ENCODE peak calls at places on chromosomes 5 and 9, in five cellular contexts. D is Calu3, Z is progenitor cell of endocrine pancreas, I is heart right ventricle, T is AG10803. S is an unnamed sample.

GRCh38 chr9:12640021-12640587 is 53.1 kb upstream of the TYRP1 start:
- DNase-seq in D (no peak), Z (no peak), I (no peak), T (peak), S (no peak)

GRCh38 chr9:76490249-76490990 is 31.4 kb downstream of the GCNT1 start:
- DNase-seq in D (no peak), Z (no peak), I (no peak), T (no peak), S (no peak)

GRCh38 chr5:138702166-138702826 is 50.9 kb upstream of the CTNNA1 start:
- DNase-seq in D (no peak), Z (no peak), I (no peak), T (no peak), S (no peak)

GRCh38 chr9:75488082-75488713 is 399.9 kb downstream of the OSTF1 start:
- DNase-seq in D (no peak), Z (no peak), I (no peak), T (no peak), S (no peak)

GRCh38 chr9:104927216-104927911 is 591 bp downstream of the ABCA1 start:
- DNase-seq in D (peak), Z (peak), I (peak), T (peak), S (no peak)

GRCh38 chr5:140321796-140322195 is 18.9 kb upstream of the PFDN1 start:
- DNase-seq in D (no peak), Z (no peak), I (peak), T (no peak), S (no peak)

GRCh38 chr9:134443169-134444039 is 117.1 kb downstream of the RXRA start:
- DNase-seq in D (peak), Z (peak), I (peak), T (peak), S (peak)

GRCh38 chr9:127218818-127219217 is 45.8 kb upstream of the GARNL3 start:
- DNase-seq in D (no peak), Z (no peak), I (no peak), T (no peak), S (no peak)

GRCh38 chr5:122774861-122775712 is at the start of gene SNX2:
- DNase-seq in D (peak), Z (peak), I (peak), T (peak), S (peak)

GRCh38 chr5:143979044-143979690 is 167.2 kb downstream of the HMHB1 start:
- DNase-seq in D (peak), Z (no peak), I (no peak), T (no peak), S (no peak)

GRCh38 chr9:27073841-27074728 is 34.9 kb upstream of the TEK start:
- DNase-seq in D (no peak), Z (no peak), I (no peak), T (peak), S (no peak)

GRCh38 chr5:150619359-150620230 is 20.9 kb upstream of the SYNPO start:
- DNase-seq in D (no peak), Z (no peak), I (peak), T (peak), S (no peak)

GRCh38 chr9:130794923-130795495 is 40.0 kb upstream of the ABL1 start:
- DNase-seq in D (no peak), Z (no peak), I (no peak), T (peak), S (no peak)

GRCh38 chr9:70525553-70525952 is 111.1 kb upstream of the KLF9 start:
- DNase-seq in D (no peak), Z (no peak), I (no peak), T (peak), S (no peak)

GRCh38 chr9:22817181-22817580 is 370.6 kb downstream of the DMRTA1 start:
- DNase-seq in D (no peak), Z (no peak), I (no peak), T (peak), S (no peak)

GRCh38 chr5:141326088-141326854 is 4.0 kb upstream of the PCDHGA1 start:
- DNase-seq in D (no peak), Z (no peak), I (peak), T (peak), S (peak)

GRCh38 chr5:44665101-44665701 is 143.5 kb upstream of the MRPS30 start:
- DNase-seq in D (no peak), Z (no peak), I (no peak), T (peak), S (no peak)

GRCh38 chr5:132190161-132190817 is 37.4 kb downstream of the P4HA2 start:
- DNase-seq in D (peak), Z (no peak), I (no peak), T (peak), S (no peak)

GRCh38 chr5:174363934-174364333 is 318.4 kb downstream of the NSG2 start:
- DNase-seq in D (no peak), Z (no peak), I (no peak), T (no peak), S (no peak)

GRCh38 chr5:119365847-119366536 is 10.2 kb downstream of the TNFAIP8 start:
- DNase-seq in D (no peak), Z (no peak), I (no peak), T (peak), S (no peak)

GRCh38 chr9:112757940-112758339 is 7.4 kb downstream of the SNX30 start:
- DNase-seq in D (no peak), Z (no peak), I (no peak), T (no peak), S (no peak)

GRCh38 chr9:98094316-98094715 is 24.7 kb downstream of the TRIM14 start:
- DNase-seq in D (no peak), Z (no peak), I (no peak), T (no peak), S (no peak)

GRCh38 chr9:95383198-95383673 is 65.7 kb upstream of the FANCC start:
- DNase-seq in D (no peak), Z (no peak), I (no peak), T (peak), S (no peak)

GRCh38 chr5:96427823-96428222 is 5.2 kb downstream of the PCSK1 start:
- DNase-seq in D (no peak), Z (no peak), I (no peak), T (peak), S (no peak)

GRCh38 chr5:6652025-6652424 is 18.8 kb downstream of the SRD5A1 start:
- DNase-seq in D (no peak), Z (no peak), I (no peak), T (no peak), S (no peak)

GRCh38 chr5:150491876-150492275 is 16.1 kb upstream of the NDST1 start:
- DNase-seq in D (no peak), Z (no peak), I (no peak), T (no peak), S (no peak)

GRCh38 chr5:41095324-41096101 is 24.4 kb upstream of the MROH2B start:
- DNase-seq in D (no peak), Z (no peak), I (no peak), T (no peak), S (no peak)

GRCh38 chr5:150449491-150450339 is at the start of gene RPS14:
- DNase-seq in D (peak), Z (peak), I (peak), T (peak), S (peak)

GRCh38 chr9:77910216-77910615 is 121.4 kb downstream of the GNAQ start:
- DNase-seq in D (no peak), Z (no peak), I (no peak), T (peak), S (no peak)

S was measured in stimulated activated CD8-positive, alpha-beta memory T cell treated with anti-CD3 and anti-CD28 coated beads, Interleukin-4, amount 100 ng/mL, for 24 hours.